ENCODE peak calls at places on chromosomes 11 and 22, in four cellular contexts. Z is body of pancreas, D is transverse colon, R is fibroblast of pulmonary artery. A is an unnamed sample.

GRCh38 chr22:21444701-21445436 is 22.3 kb upstream of the TMEM191C start:
- DNase-seq in Z (peak), D (no peak), R (no peak), A (no peak)

GRCh38 chr22:22397292-22397870 is 111.2 kb downstream of the ZNF280B start:
- DNase-seq in Z (no peak), D (no peak), R (peak), A (no peak)

GRCh38 chr11:43582837-43583462 is 97.6 kb upstream of the HSD17B12 start:
- DNase-seq in Z (no peak), D (no peak), R (no peak), A (no peak)

GRCh38 chr11:765025-765801 is 12.1 kb downstream of the GATD1 start:
- DNase-seq in Z (peak), D (peak), R (peak), A (peak)

GRCh38 chr11:73998846-73999575 is 9.9 kb downstream of the UCP3 start:
- DNase-seq in Z (no peak), D (no peak), R (no peak), A (no peak)

GRCh38 chr11:67626970-67627369 is 2.8 kb downstream of the NUDT8 start:
- DNase-seq in Z (no peak), D (no peak), R (no peak), A (no peak)

GRCh38 chr22:50730941-50731661 is 6.9 kb upstream of the ACR start:
- DNase-seq in Z (peak), D (no peak), R (no peak), A (no peak)

GRCh38 chr11:19101803-19102520 is 15.0 kb upstream of the ZDHHC13 start:
- DNase-seq in Z (no peak), D (no peak), R (no peak), A (no peak)

GRCh38 chr22:35555351-35555915 is 14.8 kb downstream of the RASD2 start:
- DNase-seq in Z (no peak), D (no peak), R (peak), A (no peak)

GRCh38 chr22:50518628-50519027 is 6.8 kb downstream of the SCO2 start:
- DNase-seq in Z (no peak), D (no peak), R (no peak), A (no peak)

GRCh38 chr22:38826801-38827200 is 17.0 kb downstream of the NPTXR start:
- DNase-seq in Z (no peak), D (no peak), R (no peak), A (no peak)

GRCh38 chr11:72743321-72744221 is 8.6 kb downstream of the ARAP1 start:
- DNase-seq in Z (no peak), D (no peak), R (no peak), A (peak)

GRCh38 chr11:1198766-1199688 is 23.8 kb upstream of the MUC5B start:
- DNase-seq in Z (peak), D (peak), R (no peak), A (no peak)

GRCh38 chr11:59841514-59841913 is 3.8 kb downstream of the CBLIF start:
- DNase-seq in Z (no peak), D (no peak), R (no peak), A (peak)

GRCh38 chr11:19714387-19715363 is 2.0 kb downstream of the NAV2 start:
- DNase-seq in Z (peak), D (no peak), R (peak), A (no peak)

GRCh38 chr11:27625347-27625912 is 74.8 kb downstream of the BDNF start:
- DNase-seq in Z (no peak), D (no peak), R (no peak), A (no peak)

GRCh38 chr11:1011320-1011698 is 25.2 kb downstream of the MUC6 start:
- DNase-seq in Z (peak), D (no peak), R (no peak), A (no peak)

GRCh38 chr11:108965602-108966001 is 300.7 kb downstream of the DDX10 start:
- DNase-seq in Z (no peak), D (no peak), R (peak), A (no peak)

GRCh38 chr11:82671451-82671850 is 62.2 kb downstream of the FAM181B start:
- DNase-seq in Z (no peak), D (no peak), R (no peak), A (no peak)

GRCh38 chr11:65624931-65625627 is 9.5 kb downstream of the PCNX3 start:
- DNase-seq in Z (no peak), D (no peak), R (no peak), A (no peak)

GRCh38 chr11:94175545-94175944 is 46.9 kb downstream of the PANX1 start:
- DNase-seq in Z (no peak), D (no peak), R (peak), A (no peak)

GRCh38 chr11:130131957-130132850 is 27.4 kb upstream of the ST14 start:
- DNase-seq in Z (peak), D (peak), R (peak), A (peak)

GRCh38 chr11:76186776-76187279 is 19.5 kb downstream of the WNT11 start:
- DNase-seq in Z (no peak), D (no peak), R (no peak), A (no peak)

GRCh38 chr11:102986815-102987214 is 31.3 kb upstream of the MMP13 start:
- DNase-seq in Z (no peak), D (no peak), R (peak), A (no peak)

GRCh38 chr11:70727899-70728620 is 329.7 kb downstream of the CTTN start:
- DNase-seq in Z (no peak), D (no peak), R (no peak), A (no peak)

GRCh38 chr22:44037519-44038370 is 13.6 kb downstream of the PARVB start:
- DNase-seq in Z (no peak), D (peak), R (peak), A (no peak)

GRCh38 chr11:81987829-81988472 is 745.7 kb downstream of the FAM181B start:
- DNase-seq in Z (peak), D (no peak), R (peak), A (peak)

GRCh38 chr11:117905524-117905923 is 23.7 kb downstream of the TMPRSS13 start:
- DNase-seq in Z (no peak), D (no peak), R (no peak), A (no peak)

GRCh38 chr11:65595921-65596281 is 301 bp upstream of the KCNK7 start:
- DNase-seq in Z (no peak), D (no peak), R (no peak), A (no peak)

GRCh38 chr22:44202261-44202789 is 21.6 kb downstream of the PARVG start:
- DNase-seq in Z (no peak), D (no peak), R (peak), A (no peak)

GRCh38 chr22:30867746-30868662 is 100.6 kb downstream of the MORC2 start:
- DNase-seq in Z (no peak), D (peak), R (no peak), A (no peak)

GRCh38 chr22:30866811-30867271 is 101.7 kb downstream of the MORC2 start:
- DNase-seq in Z (no peak), D (no peak), R (peak), A (peak)

GRCh38 chr22:30866216-30866615 is 102.4 kb downstream of the MORC2 start:
- DNase-seq in Z (no peak), D (no peak), R (no peak), A (no peak)

GRCh38 chr22:30864441-30865420 is 103.8 kb downstream of the MORC2 start:
- DNase-seq in Z (no peak), D (no peak), R (no peak), A (no peak)

DNA sequence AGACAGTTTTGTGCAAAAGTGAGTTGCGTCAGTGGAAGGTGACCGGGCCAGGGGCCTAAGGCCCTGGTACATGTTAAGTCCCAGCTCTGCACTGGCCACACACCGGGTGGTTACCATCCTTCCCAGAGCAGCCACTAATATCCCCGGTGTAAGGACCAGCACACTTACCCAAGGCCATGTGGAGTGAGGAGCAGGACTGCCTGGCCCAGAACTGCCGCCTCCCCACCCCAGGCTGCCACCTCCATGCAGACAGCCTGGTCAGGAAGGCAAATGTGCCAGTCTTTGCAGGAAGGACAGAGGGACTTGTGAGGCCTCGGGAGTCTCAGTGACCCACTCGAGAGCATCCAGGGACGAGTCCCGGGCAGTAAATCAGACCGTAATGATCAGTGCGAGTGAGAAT is 102.9 kb downstream of the MORC2 start:
- DNase-seq in Z (no peak), D (no peak), R (no peak), A (no peak)
- H3K4me3 ChIP-seq in Z (no peak), D (no peak), R (no peak), A (no peak)

GRCh38 chr11:6738590-6738989 is 33.2 kb downstream of the OR2AG2 start:
- DNase-seq in Z (no peak), D (no peak), R (no peak), A (no peak)
- TF ChIP-seq CTCF in Z (no peak), D (no peak), R (no peak), A (no peak)

DNA sequence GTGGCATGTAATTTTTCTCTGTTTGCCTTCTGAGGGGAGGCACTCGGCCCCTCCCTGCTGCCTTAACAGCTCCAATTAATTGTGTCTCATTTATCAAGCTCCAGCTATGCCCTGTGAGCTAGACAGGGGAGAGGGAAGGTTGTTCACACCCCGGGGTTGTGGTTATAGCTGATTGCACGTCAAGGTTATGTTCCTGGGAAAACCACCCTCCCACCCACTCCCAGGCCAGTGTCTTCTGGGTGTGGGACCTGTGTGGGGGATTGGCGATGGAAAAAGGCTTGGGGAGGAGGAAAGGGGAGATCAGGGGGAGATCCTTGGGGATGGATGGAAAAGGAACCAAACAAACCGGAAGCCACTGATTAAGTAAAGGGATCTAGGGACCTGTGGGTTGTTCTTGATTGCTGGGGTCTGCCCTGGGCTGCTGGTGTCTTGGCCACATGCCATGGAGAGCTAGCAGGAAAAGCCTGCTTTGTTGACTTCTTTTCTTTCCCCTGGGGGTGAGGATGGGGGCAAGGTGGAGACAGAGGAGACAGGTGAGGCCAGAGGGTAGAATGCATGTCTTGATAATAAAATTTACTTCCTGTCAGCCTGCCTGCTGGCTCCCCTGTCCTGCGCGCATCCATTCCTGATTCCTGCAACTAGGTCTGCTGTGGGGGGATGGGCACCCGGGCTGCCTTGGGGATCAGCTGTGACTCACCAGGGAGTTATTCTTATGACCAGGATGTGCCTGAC is 13.5 kb upstream of the SORL1-AS1 start:
- DNase-seq in Z (peak), D (peak), R (peak), A (peak)
- H3K4me3 ChIP-seq in Z (no peak), D (no peak), R (no peak), A (peak)

DNA sequence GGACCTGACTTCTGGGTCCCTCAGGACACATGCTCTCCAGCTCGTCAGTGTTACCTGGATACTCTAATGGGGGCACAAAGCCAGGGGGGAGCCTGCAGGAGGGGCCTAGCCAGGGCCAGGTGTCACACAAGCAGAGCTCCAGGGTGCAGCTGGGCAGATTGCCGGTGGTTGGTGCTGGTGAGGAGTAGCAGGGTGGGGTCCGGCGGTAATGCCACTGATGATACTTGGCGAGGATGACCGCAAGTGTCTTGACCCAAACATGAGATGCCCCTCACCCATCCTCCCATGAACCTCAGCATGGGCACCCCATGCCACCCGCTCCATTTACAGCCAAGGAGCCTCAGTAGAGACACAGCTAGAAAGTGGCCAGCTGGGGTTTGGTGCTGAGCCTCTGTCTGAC is 15.1 kb upstream of the KCNQ1OT1 start:
- DNase-seq in Z (no peak), D (no peak), R (no peak), A (no peak)
- TF ChIP-seq CTCF in Z (no peak), D (no peak), R (no peak), A (no peak)

DNA sequence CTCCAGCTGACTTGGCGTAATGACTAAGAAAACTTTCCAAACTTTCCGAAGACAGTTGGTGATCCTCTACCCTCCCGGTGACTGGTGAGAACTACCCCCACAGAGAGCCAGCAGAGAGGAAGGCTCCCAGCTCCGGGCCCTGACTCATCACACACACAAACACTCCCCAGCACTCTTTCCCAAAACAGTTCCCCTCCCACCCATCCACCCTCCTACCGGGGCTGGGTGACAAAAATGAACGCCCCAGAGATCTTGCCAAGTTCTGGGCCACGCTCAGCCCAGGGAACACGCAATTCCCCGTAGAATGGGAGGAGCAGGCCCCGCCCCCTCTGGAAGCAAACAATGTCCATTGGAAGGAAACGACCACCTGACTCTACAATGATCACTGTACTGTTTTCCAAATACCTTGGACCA is 21.3 kb upstream of the JAM3 start:
- DNase-seq in Z (peak), D (peak), R (peak), A (no peak)
- H3K4me3 ChIP-seq in Z (no peak), D (no peak), R (peak), A (no peak)

GRCh38 chr22:39943366-39943765 is 16.8 kb upstream of the TMA7B start:
- DNase-seq in Z (no peak), D (no peak), R (no peak), A (peak)
- TF ChIP-seq CTCF in Z (no peak), D (no peak), R (peak), A (peak)

DNA sequence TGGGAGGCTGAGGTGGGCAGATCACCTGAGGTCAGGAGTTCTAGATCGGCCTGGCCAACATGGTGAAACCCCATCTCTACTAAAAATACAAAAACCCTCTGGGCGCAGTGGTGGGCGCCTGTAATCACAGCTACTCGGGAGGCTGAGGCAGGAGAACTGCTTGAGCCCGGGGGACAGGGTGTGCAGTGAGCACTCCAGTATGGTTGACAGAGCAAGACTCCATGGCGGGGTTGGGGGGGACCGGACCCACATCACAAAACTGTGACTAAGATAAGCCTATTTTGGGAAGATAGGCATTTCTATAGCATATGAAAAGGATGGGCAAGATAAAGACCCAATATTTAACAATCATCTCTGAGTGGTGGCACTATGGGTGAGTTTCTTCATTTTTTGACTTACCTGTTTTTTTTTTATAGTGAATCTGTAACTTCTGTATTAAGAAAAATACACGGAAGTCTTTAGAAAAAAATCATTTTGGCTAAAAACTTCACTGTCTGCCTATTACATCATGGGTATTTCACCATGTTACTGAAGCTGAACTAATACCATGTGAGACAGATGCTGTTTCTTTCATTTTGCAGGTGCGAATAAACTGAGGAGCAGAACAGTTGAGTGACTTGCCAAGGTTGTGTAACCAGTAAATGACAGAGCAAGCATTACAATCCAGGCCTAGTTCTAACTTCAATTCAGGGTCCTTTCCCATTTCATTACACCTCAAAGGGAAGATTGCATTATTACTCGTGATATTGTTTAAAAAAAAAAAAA is 2.5 kb downstream of the CELF1 start:
- DNase-seq in Z (no peak), D (no peak), R (no peak), A (no peak)
- H3K4me3 ChIP-seq in Z (no peak), D (no peak), R (no peak), A (peak)

GRCh38 chr22:42074153-42074750 is at the start of gene PHETA2:
- DNase-seq in Z (peak), D (peak), R (peak), A (peak)

GRCh38 chr22:42074846-42075245 is 798 bp downstream of the PHETA2 start:
- DNase-seq in Z (no peak), D (no peak), R (no peak), A (no peak)

GRCh38 chr22:42070517-42071422 is at the start of gene NAGA:
- DNase-seq in Z (peak), D (peak), R (peak), A (peak)

GRCh38 chr22:42073568-42074152 is 388 bp upstream of the PHETA2 start:
- DNase-seq in Z (no peak), D (no peak), R (no peak), A (no peak)

DNA sequence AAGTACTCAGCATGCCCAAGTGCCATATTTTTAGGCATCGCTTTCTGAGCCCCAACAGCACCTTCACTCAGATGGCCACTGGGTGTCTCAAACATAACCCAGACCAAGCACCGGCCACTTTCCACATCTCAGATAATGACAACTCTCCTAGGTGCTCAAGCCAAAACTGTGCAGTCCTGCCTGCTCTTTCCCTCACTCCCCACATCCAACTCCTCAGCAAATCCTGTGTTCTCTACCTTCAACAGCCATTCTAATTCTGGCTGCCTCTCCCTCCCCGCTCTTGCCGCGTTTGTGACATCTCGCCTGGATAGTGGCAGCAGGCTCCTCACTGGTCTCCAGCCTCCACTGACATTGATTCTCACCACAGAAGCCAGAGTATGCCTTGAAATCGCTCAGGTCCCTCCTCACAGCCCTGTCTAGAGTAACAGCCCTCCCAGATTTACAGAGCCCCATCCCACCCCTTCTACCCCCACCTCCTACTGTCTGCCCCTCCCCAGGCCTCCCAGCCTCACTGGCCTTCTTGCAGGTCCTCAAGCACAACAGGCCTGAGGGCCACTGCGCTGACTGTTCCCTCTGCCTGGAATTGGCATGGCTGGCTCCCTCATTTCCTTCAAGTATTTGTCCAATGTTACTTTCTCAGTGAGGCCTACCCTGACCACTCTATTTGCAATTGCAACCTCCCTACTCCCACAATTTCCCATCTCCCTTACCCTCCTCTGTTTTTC is 1.3 kb upstream of the PHETA2 start:
- DNase-seq in Z (no peak), D (no peak), R (no peak), A (peak)
- TF ChIP-seq CTCF in Z (no peak), D (no peak), R (no peak), A (no peak)

DNA sequence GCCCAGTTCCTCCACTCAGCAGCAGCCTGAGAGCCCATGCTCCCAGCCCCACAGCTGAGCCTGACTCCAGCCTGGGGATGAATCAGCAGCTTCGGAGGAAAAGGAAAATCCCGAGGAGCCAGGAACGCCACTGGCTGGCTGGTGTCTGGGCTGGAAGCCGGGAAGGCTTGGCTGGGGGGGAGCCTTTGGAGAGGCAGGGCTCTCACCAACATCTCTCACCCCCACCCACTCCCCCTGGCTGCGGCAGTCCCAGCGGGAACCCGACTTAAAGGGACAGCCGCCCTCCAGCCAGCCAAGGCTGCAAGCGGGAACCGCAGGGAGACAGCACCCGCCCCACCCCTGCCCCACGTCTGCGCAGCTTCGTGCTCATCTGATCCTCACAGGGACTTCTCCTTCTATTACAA is 28.4 kb downstream of the KIAA0930 start:
- DNase-seq in Z (peak), D (peak), R (peak), A (no peak)
- H3K4me3 ChIP-seq in Z (no peak), D (peak), R (peak), A (no peak)

A was measured in GM12865.